ENCODE peak calls at places on chromosomes 2 and 18, in seven cellular contexts. B is dorsolateral prefrontal cortex, C is SK-N-SH, G is transverse colon, F is lower lobe of right lung, P is astrocyte, O is neural progenitor cell. I is an unnamed sample.

GRCh38 chr2:207619764-207620203 is 5.4 kb downstream of the METTL21A start:
- DNase-seq in B (no peak), C (no peak), G (no peak), F (no peak), P (no peak), O (no peak), I (no peak)

GRCh38 chr2:205695460-205695979 is 13.2 kb downstream of the NRP2 start:
- DNase-seq in B (no peak), C (no peak), G (no peak), F (no peak), P (peak; percentile 90), O (no peak), I (peak; percentile 77)

GRCh38 chr2:217887841-217888665 is 114.7 kb downstream of the TNS1 start:
- DNase-seq in B (no peak), C (peak; percentile 87), G (no peak), F (peak; percentile 64), P (peak; percentile 41), O (no peak), I (no peak)

GRCh38 chr18:76453057-76453561 is 41.9 kb downstream of the ZNF516 start:
- DNase-seq in B (no peak), C (no peak), G (no peak), F (no peak), P (no peak), O (no peak), I (no peak)

GRCh38 chr2:238709961-238710360 is 137.9 kb upstream of the TWIST2 start:
- DNase-seq in B (no peak), C (no peak), G (no peak), F (no peak), P (no peak), O (no peak), I (peak; percentile 20)

GRCh38 chr18:77102246-77103040 is 30.1 kb downstream of the MBP start:
- DNase-seq in B (no peak), C (peak; percentile 53), G (no peak), F (no peak), P (peak; percentile 91), O (no peak), I (peak; percentile 71)

GRCh38 chr2:164620873-164621760 is at the start of gene GRB14:
- DNase-seq in B (peak; percentile 46), C (peak; percentile 90), G (peak; percentile 25), F (peak; percentile 72), P (no peak), O (peak; percentile 72), I (no peak)

GRCh38 chr2:157927155-157927554 is 51.0 kb upstream of the ACVR1 start:
- DNase-seq in B (no peak), C (no peak), G (no peak), F (no peak), P (no peak), O (no peak), I (no peak)

GRCh38 chr2:203867561-203868200 is at the start of gene CTLA4:
- DNase-seq in B (no peak), C (no peak), G (no peak), F (no peak), P (no peak), O (no peak), I (no peak)

GRCh38 chr2:35783723-35784122 is 571.9 kb upstream of the CRIM1 start:
- DNase-seq in B (no peak), C (no peak), G (no peak), F (no peak), P (no peak), O (no peak), I (no peak)

GRCh38 chr2:172478353-172478752 is 51.0 kb downstream of the ITGA6 start:
- DNase-seq in B (no peak), C (no peak), G (no peak), F (no peak), P (no peak), O (no peak), I (no peak)

GRCh38 chr2:186304064-186304463 is 182.0 kb upstream of the ZC3H15 start:
- DNase-seq in B (no peak), C (no peak), G (no peak), F (no peak), P (no peak), O (no peak), I (no peak)

GRCh38 chr2:237227190-237227988 is 141.7 kb downstream of the COPS8 start:
- DNase-seq in B (no peak), C (no peak), G (no peak), F (no peak), P (peak; percentile 98), O (no peak), I (peak; percentile 82)

GRCh38 chr2:203804070-203804469 is 63.5 kb upstream of the CTLA4 start:
- DNase-seq in B (peak; percentile 60), C (no peak), G (no peak), F (no peak), P (peak; percentile 100), O (no peak), I (peak; percentile 85)

GRCh38 chr2:62785810-62786593 is 80.5 kb downstream of the EHBP1 start:
- DNase-seq in B (no peak), C (no peak), G (no peak), F (no peak), P (peak; percentile 57), O (no peak), I (no peak)

GRCh38 chr2:175275499-175275898 is 94.0 kb upstream of the ATP5MC3 start:
- DNase-seq in B (no peak), C (peak; percentile 37), G (no peak), F (no peak), P (no peak), O (no peak), I (no peak)

GRCh38 chr2:235024951-235025773 is 73.3 kb downstream of the SH3BP4 start:
- DNase-seq in B (peak; percentile 76), C (no peak), G (no peak), F (no peak), P (no peak), O (no peak), I (no peak)

GRCh38 chr2:235026137-235026536 is 74.3 kb downstream of the SH3BP4 start:
- DNase-seq in B (peak; percentile 67), C (no peak), G (peak; percentile 34), F (no peak), P (peak; percentile 92), O (no peak), I (peak; percentile 39)

GRCh38 chr2:235028646-235029045 is 76.8 kb downstream of the SH3BP4 start:
- DNase-seq in B (no peak), C (no peak), G (no peak), F (no peak), P (no peak), O (no peak), I (no peak)

GRCh38 chr2:235027558-235028214 is 75.9 kb downstream of the SH3BP4 start:
- DNase-seq in B (no peak), C (no peak), G (no peak), F (no peak), P (peak; percentile 80), O (no peak), I (no peak)

DNA sequence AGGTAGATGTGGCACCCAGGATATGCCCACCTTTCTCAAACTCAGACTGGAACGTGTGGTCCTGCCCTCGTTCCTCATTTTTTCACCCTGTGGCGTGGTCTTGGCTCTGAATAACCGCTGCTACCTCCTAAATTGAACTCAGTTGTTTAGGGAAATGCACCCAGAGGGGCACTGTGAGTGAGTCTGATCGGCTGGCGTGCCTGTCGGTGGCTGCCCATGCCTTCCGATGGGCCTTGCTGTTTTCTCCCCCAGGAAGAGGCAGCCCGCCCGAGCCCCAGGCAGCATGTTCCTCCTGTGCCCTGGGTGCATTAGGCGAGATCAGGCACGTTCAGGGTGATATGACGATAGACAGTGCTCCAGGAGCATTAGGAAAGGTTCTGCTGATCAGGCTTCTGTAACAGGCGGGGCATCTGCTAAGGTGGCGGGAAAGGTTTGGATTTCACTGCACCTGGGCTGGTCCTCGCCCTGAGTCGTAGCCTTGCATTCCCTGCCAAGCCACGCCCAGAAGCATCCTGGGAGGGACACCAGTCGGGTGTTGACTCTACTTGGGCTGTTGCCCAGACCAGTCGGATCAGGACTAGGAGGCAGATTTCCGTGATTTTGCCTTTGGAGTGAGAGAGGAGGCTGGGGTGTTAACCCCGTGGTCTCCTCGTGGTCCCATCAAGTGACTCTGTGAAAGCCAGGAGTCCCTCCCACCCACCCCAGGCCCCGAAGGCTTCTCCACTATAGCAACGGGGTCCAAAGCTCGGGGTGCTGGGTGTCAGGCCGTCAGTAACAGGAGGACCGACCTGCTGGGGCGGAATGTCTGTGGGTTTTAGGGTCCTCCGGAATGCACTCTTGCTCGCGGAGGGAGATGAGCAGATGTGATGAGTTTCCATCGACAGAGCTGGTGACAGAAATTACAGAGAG is 75.1 kb downstream of the SH3BP4 start:
- DNase-seq in B (no peak), C (no peak), G (peak; percentile 90), F (peak; percentile 76), P (peak; percentile 59), O (no peak), I (no peak)
- TF ChIP-seq CTCF in B (no peak), C (no peak), G (no peak), F (no peak), P (no peak), O (no peak), I (no peak)

DNA sequence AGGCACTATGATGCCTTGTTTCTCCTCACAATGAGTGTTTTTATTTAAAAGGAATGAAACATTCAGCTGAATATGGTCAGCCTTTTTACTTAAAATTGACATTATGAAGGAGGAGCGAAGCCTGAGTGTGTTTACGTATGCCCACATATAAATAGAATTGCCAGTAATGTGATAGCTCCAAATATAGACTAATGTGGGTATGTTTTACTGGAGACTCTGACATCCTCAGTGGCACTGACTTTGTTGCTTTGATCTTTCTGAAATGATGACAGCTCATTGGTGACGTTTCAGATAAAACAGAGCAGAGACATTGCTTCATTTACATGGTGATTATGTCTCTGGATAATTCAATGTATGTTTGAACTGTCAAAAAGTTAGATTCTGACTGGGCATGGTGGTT is 167.0 kb downstream of the MGAT5 start:
- DNase-seq in B (no peak), C (no peak), G (no peak), F (no peak), P (no peak), O (no peak), I (no peak)
- H3K27ac ChIP-seq in B (no peak overlapping the region), C (no peak overlapping the region), G (no peak overlapping the region), F (no peak overlapping the region), P (no peak overlapping the region), O (no peak overlapping the region), I (no peak overlapping the region)

DNA sequence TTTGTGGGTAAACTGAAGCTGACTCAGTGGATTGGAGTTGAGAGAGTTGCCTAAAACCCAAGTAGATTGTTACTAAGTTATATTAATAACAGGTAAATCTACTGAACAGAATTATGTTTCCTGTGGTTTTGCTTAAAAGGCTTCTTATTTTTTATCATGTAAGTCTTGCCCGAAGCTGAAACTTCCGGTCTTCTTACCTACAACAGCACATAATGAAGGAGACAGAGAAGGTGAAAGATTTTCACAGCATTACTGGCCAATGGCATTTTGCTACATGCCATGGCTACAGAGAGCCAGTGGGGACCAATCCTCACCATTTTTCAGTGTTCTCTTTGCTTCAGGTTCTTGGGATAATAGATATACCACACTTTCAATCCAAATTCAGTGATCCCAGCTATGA is 220.0 kb downstream of the ERBB4 start:
- DNase-seq in B (no peak), C (no peak), G (no peak), F (no peak), P (no peak), O (no peak), I (no peak)
- H3K4me3 ChIP-seq in B (no peak overlapping the region), C (no peak overlapping the region), G (no peak overlapping the region), F (no peak overlapping the region), P (no peak overlapping the region), O (no peak overlapping the region), I (no peak overlapping the region)

DNA sequence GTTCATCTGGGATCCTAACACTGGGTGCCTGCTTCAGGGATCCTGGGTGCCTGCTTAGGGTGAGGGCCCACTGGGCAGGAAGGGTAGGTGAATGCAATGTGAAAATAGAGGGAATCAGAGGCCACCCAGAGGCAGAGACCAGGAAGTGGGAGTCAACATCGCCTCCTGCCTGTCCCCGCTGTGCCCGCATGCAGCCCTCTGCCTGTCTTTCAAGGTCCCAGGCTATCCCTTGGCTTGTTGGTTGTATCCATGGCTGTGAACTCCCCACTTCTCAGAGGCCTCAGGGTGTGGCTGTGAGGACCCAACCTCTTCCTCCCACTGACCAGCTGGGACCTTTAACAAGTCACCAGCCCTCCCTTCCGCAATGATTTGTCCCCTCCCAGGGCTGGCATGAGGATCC is 26.5 kb downstream of the PSD4 start:
- DNase-seq in B (no peak), C (no peak), G (no peak), F (no peak), P (no peak), O (peak; percentile 17), I (no peak)
- TF ChIP-seq CTCF in B (no peak), C (peak; percentile 21), G (no peak), F (no peak), P (no peak), O (peak; percentile 17), I (no peak)

I was measured in AG04450.